ENCODE peak calls at places on chromosomes 3 and 15, in ten cellular contexts. A, N, Y, J, D, S, E, P, O and W are unnamed samples.
A peak's percentile ranks its signal among the peaks of the same experiment; 100 is the strongest.

GRCh38 chr3:129182390-129183180 is 1.1 kb downstream of the CNBP start:
- DNase-seq in A (no peak), N (no peak), Y (no peak), E (no peak), J (no peak), O (no peak), D (no peak), P (no peak), S (no peak), W (no peak)

GRCh38 chr3:102464261-102464660 is 29.4 kb downstream of the ZPLD1 start:
- DNase-seq in O (no peak), A (no peak), J (no peak), E (no peak), N (no peak), P (no peak), D (no peak), Y (no peak), S (no peak), W (no peak)

GRCh38 chr15:89090791-89091666 is 2.8 kb downstream of the ABHD2 start:
- DNase-seq in D (peak; percentile 48), S (peak; percentile 21), A (peak; percentile 73), E (peak; percentile 50), N (no peak), O (peak; percentile 89), Y (no peak), J (peak; percentile 24), P (no peak), W (peak; percentile 91)

GRCh38 chr3:122392868-122393844 is 9.2 kb downstream of the FAM162A start:
- DNase-seq in A (no peak), D (peak; percentile 9), O (no peak), P (no peak), S (peak; percentile 8), N (peak; percentile 16), Y (no peak), E (no peak), J (no peak), W (no peak)

GRCh38 chr3:144273611-144274010 is 302.0 kb downstream of the DIPK2A start:
- DNase-seq in A (no peak), Y (no peak), S (no peak), E (no peak), J (no peak), P (no peak), N (no peak), O (no peak), D (no peak), W (no peak)

GRCh38 chr3:123169930-123170329 is 31.8 kb upstream of the SEC22A start:
- DNase-seq in S (no peak), E (no peak), P (no peak), N (no peak), Y (no peak), J (no peak), O (no peak), A (no peak), D (no peak), W (no peak)

GRCh38 chr3:87145553-87145952 is 81.6 kb upstream of the CHMP2B start:
- DNase-seq in S (no peak), Y (peak; percentile 42), P (no peak), E (peak; percentile 10), N (peak; percentile 30), O (no peak), D (no peak), A (no peak), J (no peak), W (no peak)

GRCh38 chr3:142366434-142366833 is 81.4 kb downstream of the XRN1 start:
- DNase-seq in D (no peak), O (no peak), P (no peak), E (no peak), N (no peak), J (no peak), A (no peak), S (no peak), Y (peak; percentile 6), W (no peak)

GRCh38 chr3:16978234-16978920 is 93.6 kb downstream of the PLCL2 start:
- DNase-seq in Y (no peak), D (no peak), E (no peak), A (no peak), O (no peak), N (no peak), J (no peak), P (no peak), S (no peak), W (no peak)

GRCh38 chr3:39456159-39456558 is 11.3 kb upstream of the MOBP start:
- DNase-seq in N (no peak), P (no peak), Y (no peak), A (no peak), S (no peak), O (no peak), E (no peak), J (no peak), D (no peak), W (no peak)